ENCODE peak calls at places on chromosomes 13 and 19, in seven cellular contexts. G, A, I, W, F, Z and R are unnamed samples.

GRCh38 chr13:99911069-99911964 is 60.2 kb downstream of the ZIC5 start:
- DNase-seq in I (peak), F (no peak), Z (no peak), G (no peak), W (no peak), A (peak), R (no peak)

GRCh38 chr13:97109841-97110492 is 112.2 kb upstream of the MBNL2 start:
- DNase-seq in I (peak), W (peak), G (peak), A (peak), Z (peak), F (peak), R (peak)

GRCh38 chr13:87089391-87089790 is 581.8 kb upstream of the SLITRK5 start:
- DNase-seq in F (no peak), W (no peak), A (no peak), Z (peak), I (no peak), G (no peak), R (no peak)

GRCh38 chr13:23901365-23901764 is 4.1 kb upstream of the C1QTNF9B start:
- DNase-seq in Z (no peak), I (no peak), F (no peak), G (no peak), A (no peak), W (no peak), R (no peak)

GRCh38 chr19:33159893-33160292 is 28.0 kb downstream of the WDR88 start:
- DNase-seq in Z (no peak), F (no peak), G (no peak), A (no peak), W (no peak), I (no peak), R (no peak)

GRCh38 chr13:75485286-75486062 is 3.5 kb upstream of the TBC1D4 start:
- DNase-seq in G (no peak), F (no peak), Z (peak), I (no peak), A (no peak), W (no peak), R (no peak)

GRCh38 chr13:110780410-110780809 is 66.9 kb downstream of the ING1 start:
- DNase-seq in Z (no peak), W (no peak), I (no peak), A (no peak), F (no peak), G (no peak), R (no peak)

GRCh38 chr13:29674532-29674931 is 79.0 kb upstream of the SLC7A1 start:
- DNase-seq in I (no peak), F (no peak), W (no peak), G (no peak), Z (no peak), A (no peak), R (no peak)

GRCh38 chr19:17323973-17324327 is 10.7 kb downstream of the ANO8 start:
- DNase-seq in I (no peak), F (no peak), G (peak), A (no peak), W (no peak), Z (no peak), R (no peak)

GRCh38 chr13:98619556-98619955 is 42.6 kb upstream of the STK24 start:
- DNase-seq in Z (no peak), G (no peak), I (no peak), A (no peak), F (no peak), W (no peak), R (no peak)

GRCh38 chr19:33264881-33265445 is 37.4 kb downstream of the CEBPA start:
- DNase-seq in A (no peak), I (no peak), F (no peak), G (no peak), W (no peak), Z (no peak), R (no peak)

GRCh38 chr19:8501968-8502367 is 472 bp downstream of the PRAM1 start:
- DNase-seq in Z (no peak), W (no peak), F (no peak), G (no peak), I (no peak), A (no peak), R (no peak)

GRCh38 chr13:57629391-57629804 is 2.1 kb upstream of the PCDH17 start:
- DNase-seq in W (no peak), Z (peak), I (no peak), G (peak), A (no peak), F (peak), R (no peak)

GRCh38 chr19:5706876-5707573 is 12.9 kb downstream of the LONP1 start:
- DNase-seq in Z (no peak), F (no peak), A (no peak), W (no peak), G (no peak), I (no peak), R (no peak)

GRCh38 chr19:43465468-43466120 is at the start of gene LYPD3:
- DNase-seq in F (no peak), Z (peak), A (peak), W (no peak), I (peak), G (peak), R (peak)

GRCh38 chr19:43462887-43463380 is 2.5 kb downstream of the LYPD3 start:
- DNase-seq in A (no peak), W (no peak), I (no peak), G (no peak), Z (no peak), F (no peak), R (no peak)

GRCh38 chr19:43462383-43462782 is 3.0 kb downstream of the LYPD3 start:
- DNase-seq in W (no peak), Z (no peak), I (no peak), A (no peak), F (no peak), G (no peak), R (no peak)

GRCh38 chr19:43463381-43464088 is 1.9 kb downstream of the LYPD3 start:
- DNase-seq in I (peak), Z (peak), W (peak), A (peak), F (peak), G (peak), R (peak)

DNA sequence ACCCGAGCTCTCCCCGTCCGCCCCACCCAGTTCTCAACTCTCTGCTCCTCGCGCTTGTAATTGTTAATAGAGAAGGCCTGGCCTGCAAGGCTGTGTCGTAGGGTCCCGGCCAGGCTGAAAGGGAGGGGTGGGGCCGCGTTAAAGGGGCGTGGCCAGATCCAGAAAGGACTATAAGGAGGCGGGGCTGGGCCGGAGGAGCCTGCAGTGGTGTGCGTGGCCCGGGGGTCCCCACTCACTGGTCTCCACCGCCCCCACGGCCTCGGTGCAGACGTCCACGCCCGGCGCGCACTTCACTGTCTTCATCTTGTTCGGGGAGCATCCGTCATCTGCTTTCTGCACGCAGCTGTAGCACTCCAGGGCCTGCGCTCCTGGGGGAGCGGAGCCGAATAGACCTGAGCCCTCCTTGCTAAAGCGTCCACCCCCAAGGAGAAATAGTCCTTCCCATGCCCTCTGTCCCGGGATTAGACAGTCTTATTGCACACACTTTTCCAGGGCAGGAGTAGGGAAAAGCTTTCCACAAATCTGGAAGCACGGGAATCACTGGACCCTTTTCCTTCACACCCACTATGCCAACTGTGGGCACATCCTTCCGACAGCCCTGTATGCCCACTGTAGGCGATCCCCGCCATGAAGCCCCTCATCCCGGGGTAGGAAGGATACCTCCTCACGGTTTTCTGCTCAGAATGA is 1.2 kb downstream of the LYPD3 start:
- DNase-seq in I (peak), W (peak), Z (no peak), G (peak), A (peak), F (no peak), R (peak)
- H3K27ac ChIP-seq in I (peak), W (peak), Z (peak), G (peak), A (peak), F (peak), R (peak)

DNA sequence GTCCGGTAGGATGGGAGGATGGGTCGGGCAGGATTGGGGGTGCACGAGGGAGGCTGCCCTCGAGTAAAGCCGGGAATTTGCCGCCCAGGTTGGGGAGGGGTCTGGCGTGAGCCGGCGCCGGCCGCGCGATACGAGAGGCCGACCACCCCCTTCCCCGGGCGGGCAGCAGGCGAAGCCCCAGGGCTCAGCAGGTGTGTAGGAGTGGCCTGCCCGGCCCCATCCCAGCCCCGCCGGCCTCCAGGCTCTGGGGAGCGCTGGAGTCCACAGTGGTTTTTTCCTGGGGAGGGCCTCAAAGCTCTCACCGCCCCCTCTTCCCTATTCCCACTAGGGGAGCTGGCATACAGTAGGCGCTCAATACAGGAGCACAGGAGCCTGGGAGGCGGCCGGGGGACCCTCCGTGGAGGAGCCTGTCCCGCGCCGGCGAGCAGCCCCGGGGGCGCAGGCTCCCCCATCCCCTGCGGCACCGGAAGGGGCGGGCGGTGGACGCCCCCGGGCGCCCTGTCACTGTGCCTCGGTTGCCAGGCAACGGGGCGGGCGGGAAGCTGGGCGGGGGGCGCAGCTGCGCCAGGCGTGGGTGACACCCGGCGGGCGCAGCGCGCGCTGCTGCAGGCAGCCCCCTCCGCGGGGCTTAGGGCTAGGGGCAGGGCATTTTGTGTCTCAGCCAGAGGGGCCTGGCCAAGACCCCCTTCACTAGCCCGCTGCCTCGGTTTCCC is 3.5 kb upstream of the REXO1 start:
- DNase-seq in Z (no peak), W (no peak), G (peak), F (no peak), A (no peak), I (no peak), R (no peak)
- H3K27ac ChIP-seq in Z (no peak), W (no peak), G (no peak), F (no peak), A (no peak), I (no peak), R (no peak)

DNA sequence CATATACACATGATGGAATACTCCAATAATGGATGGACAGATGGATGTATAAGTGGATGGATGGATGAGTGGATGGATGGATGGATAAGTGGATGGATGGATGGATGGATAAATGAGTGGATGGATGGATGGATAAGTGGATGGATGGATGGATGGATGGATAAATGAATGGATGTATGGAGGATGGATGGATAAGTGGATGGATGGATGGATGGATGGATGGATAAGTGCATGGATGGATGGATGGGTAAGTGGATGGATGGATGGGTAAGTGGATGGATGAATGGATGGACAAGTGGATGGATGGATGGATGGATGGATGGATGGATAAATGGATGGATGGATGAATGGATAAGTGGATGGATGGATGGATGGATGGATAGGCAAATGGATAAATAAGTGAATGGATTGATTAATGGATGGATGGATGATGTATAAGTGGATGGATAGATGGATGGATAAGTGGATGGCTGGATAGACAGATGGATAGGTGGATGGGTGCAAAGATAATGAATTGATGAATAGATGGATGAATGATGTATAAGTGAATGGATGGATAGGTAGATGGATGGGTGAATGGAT is 8.4 kb upstream of the COMP start:
- DNase-seq in Z (no peak), W (no peak), A (no peak), G (no peak), F (no peak), I (no peak), R (no peak)
- H3K27ac ChIP-seq in Z (no peak), W (no peak), A (no peak), G (no peak), F (no peak), I (no peak), R (no peak)

DNA sequence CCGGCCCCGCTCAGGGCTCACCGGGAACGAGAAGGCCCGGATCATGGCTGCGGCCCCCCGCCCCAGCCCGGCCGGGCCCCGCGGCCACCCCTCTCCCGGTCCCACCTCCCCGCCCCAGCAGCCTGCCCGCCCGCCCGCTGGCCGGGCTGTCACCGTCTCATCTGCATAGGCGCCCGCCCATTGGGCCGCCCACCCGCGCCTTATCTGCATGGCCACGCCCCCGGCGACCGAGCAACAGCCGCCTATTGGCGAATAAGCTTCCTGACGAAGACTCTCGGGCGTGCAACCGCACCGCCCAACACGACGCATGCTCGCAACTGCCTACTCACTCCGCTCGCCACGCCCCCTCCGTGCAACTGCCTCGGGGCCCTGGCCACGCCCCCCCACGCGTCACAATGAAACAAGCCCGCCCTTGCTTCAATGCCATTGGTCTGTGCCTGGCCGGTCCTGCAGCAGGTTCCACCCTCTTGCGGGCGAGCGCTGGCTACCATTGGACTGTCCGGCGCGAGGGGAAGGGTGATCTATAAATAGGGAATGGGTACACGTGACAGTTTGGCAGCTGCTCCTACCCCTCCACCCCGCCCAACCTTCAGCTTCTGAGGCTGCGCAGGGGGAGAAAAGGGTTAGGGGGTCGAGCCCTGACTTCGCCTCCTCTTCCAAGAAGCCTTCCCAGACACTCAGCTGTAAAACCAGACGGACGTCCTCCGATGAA is at the start of gene DACT3:
- DNase-seq in G (peak), Z (peak), W (peak), A (peak), I (peak), F (peak), R (peak)
- H3K27ac ChIP-seq in G (peak), Z (peak), W (no peak), A (peak), I (peak), F (peak), R (peak)